ENCODE peak calls at places on chromosomes 3 and 15, in eight cellular contexts. One of them, this sample, is unnamed.

GRCh38 chr3:188154758-188155574 is 1.0 kb downstream of the LPP start:
- DNase-seq in mammary epithelial cell: no peak
- DNase-seq in fibroblast of pulmonary artery: peak; percentile 30
- DNase-seq in thoracic aorta: no peak
- DNase-seq in B cell: no peak
- DNase-seq in CD4-positive, alpha-beta T cell: no peak
- DNase-seq in kidney epithelial cell: no peak
- DNase-seq in nephron progenitor cell: no peak
- DNase-seq in this sample: no peak

GRCh38 chr15:94494732-94495131 is 263.4 kb downstream of the MCTP2 start:
- DNase-seq in B cell: no peak
- DNase-seq in mammary epithelial cell: peak; percentile 47
- DNase-seq in nephron progenitor cell: no peak
- DNase-seq in CD4-positive, alpha-beta T cell: no peak
- DNase-seq in kidney epithelial cell: no peak
- DNase-seq in fibroblast of pulmonary artery: no peak
- DNase-seq in thoracic aorta: no peak
- DNase-seq in this sample: no peak

GRCh38 chr3:188348445-188349244 is 194.7 kb downstream of the LPP start:
- DNase-seq in fibroblast of pulmonary artery: peak; percentile 97
- DNase-seq in CD4-positive, alpha-beta T cell: no peak
- DNase-seq in nephron progenitor cell: no peak
- DNase-seq in thoracic aorta: peak; percentile 53
- DNase-seq in mammary epithelial cell: peak; percentile 95
- DNase-seq in B cell: no peak
- DNase-seq in kidney epithelial cell: peak; percentile 86
- DNase-seq in this sample: no peak

GRCh38 chr3:107392549-107393165 is 15.4 kb downstream of the CCDC54 start:
- DNase-seq in fibroblast of pulmonary artery: peak; percentile 46
- DNase-seq in B cell: no peak
- DNase-seq in mammary epithelial cell: peak; percentile 75
- DNase-seq in CD4-positive, alpha-beta T cell: no peak
- DNase-seq in nephron progenitor cell: no peak
- DNase-seq in kidney epithelial cell: peak; percentile 28
- DNase-seq in thoracic aorta: no peak
- DNase-seq in this sample: no peak

GRCh38 chr3:15875016-15875689 is 77.4 kb upstream of the ANKRD28 start:
- DNase-seq in thoracic aorta: no peak
- DNase-seq in kidney epithelial cell: no peak
- DNase-seq in nephron progenitor cell: no peak
- DNase-seq in CD4-positive, alpha-beta T cell: no peak
- DNase-seq in B cell: no peak
- DNase-seq in fibroblast of pulmonary artery: peak; percentile 30
- DNase-seq in mammary epithelial cell: peak; percentile 43
- DNase-seq in this sample: no peak

GRCh38 chr3:30760040-30760439 is 134.4 kb downstream of the GADL1 start:
- DNase-seq in CD4-positive, alpha-beta T cell: no peak
- DNase-seq in mammary epithelial cell: no peak
- DNase-seq in thoracic aorta: no peak
- DNase-seq in nephron progenitor cell: no peak
- DNase-seq in kidney epithelial cell: no peak
- DNase-seq in fibroblast of pulmonary artery: no peak
- DNase-seq in B cell: no peak
- DNase-seq in this sample: no peak

GRCh38 chr15:34436126-34436955 is 1.3 kb downstream of the GOLGA8A start:
- DNase-seq in kidney epithelial cell: no peak
- DNase-seq in B cell: peak; percentile 13
- DNase-seq in mammary epithelial cell: no peak
- DNase-seq in CD4-positive, alpha-beta T cell: peak; percentile 9
- DNase-seq in fibroblast of pulmonary artery: no peak
- DNase-seq in nephron progenitor cell: peak; percentile 30
- DNase-seq in thoracic aorta: no peak
- DNase-seq in this sample: peak; percentile 12

GRCh38 chr3:194956697-194957396 is 271.2 kb downstream of the FAM43A start:
- DNase-seq in thoracic aorta: no peak
- DNase-seq in nephron progenitor cell: no peak
- DNase-seq in kidney epithelial cell: no peak
- DNase-seq in CD4-positive, alpha-beta T cell: no peak
- DNase-seq in B cell: no peak
- DNase-seq in fibroblast of pulmonary artery: no peak
- DNase-seq in mammary epithelial cell: no peak
- DNase-seq in this sample: no peak

GRCh38 chr15:81074773-81075172 is 59.3 kb upstream of the CFAP161 start:
- DNase-seq in mammary epithelial cell: no peak
- DNase-seq in B cell: no peak
- DNase-seq in kidney epithelial cell: no peak
- DNase-seq in nephron progenitor cell: no peak
- DNase-seq in thoracic aorta: no peak
- DNase-seq in CD4-positive, alpha-beta T cell: no peak
- DNase-seq in fibroblast of pulmonary artery: no peak
- DNase-seq in this sample: no peak

GRCh38 chr3:66499881-66500574 is 794 bp downstream of the LRIG1 start:
- DNase-seq in mammary epithelial cell: peak; percentile 1
- DNase-seq in CD4-positive, alpha-beta T cell: no peak
- DNase-seq in fibroblast of pulmonary artery: peak; percentile 19
- DNase-seq in B cell: peak; percentile 51
- DNase-seq in thoracic aorta: no peak
- DNase-seq in kidney epithelial cell: no peak
- DNase-seq in nephron progenitor cell: peak; percentile 71
- DNase-seq in this sample: no peak

GRCh38 chr15:58118272-58118671 is 19.9 kb upstream of the AQP9 start:
- DNase-seq in kidney epithelial cell: no peak
- DNase-seq in thoracic aorta: no peak
- DNase-seq in nephron progenitor cell: no peak
- DNase-seq in B cell: no peak
- DNase-seq in mammary epithelial cell: no peak
- DNase-seq in fibroblast of pulmonary artery: no peak
- DNase-seq in CD4-positive, alpha-beta T cell: no peak
- DNase-seq in this sample: no peak

GRCh38 chr15:82021992-82022391 is 23.8 kb downstream of the MEX3B start:
- DNase-seq in fibroblast of pulmonary artery: peak; percentile 64
- DNase-seq in B cell: no peak
- DNase-seq in nephron progenitor cell: no peak
- DNase-seq in thoracic aorta: no peak
- DNase-seq in mammary epithelial cell: peak; percentile 80
- DNase-seq in kidney epithelial cell: no peak
- DNase-seq in CD4-positive, alpha-beta T cell: no peak
- DNase-seq in this sample: no peak

GRCh38 chr15:68677996-68678395 is 99.2 kb downstream of the CORO2B start:
- DNase-seq in B cell: no peak
- DNase-seq in CD4-positive, alpha-beta T cell: no peak
- DNase-seq in nephron progenitor cell: no peak
- DNase-seq in fibroblast of pulmonary artery: no peak
- DNase-seq in kidney epithelial cell: no peak
- DNase-seq in mammary epithelial cell: no peak
- DNase-seq in thoracic aorta: no peak
- DNase-seq in this sample: no peak

GRCh38 chr15:39623550-39623931 is 42.7 kb downstream of the THBS1 start:
- DNase-seq in nephron progenitor cell: no peak
- DNase-seq in CD4-positive, alpha-beta T cell: no peak
- DNase-seq in thoracic aorta: no peak
- DNase-seq in kidney epithelial cell: no peak
- DNase-seq in fibroblast of pulmonary artery: no peak
- DNase-seq in B cell: peak; percentile 11
- DNase-seq in mammary epithelial cell: no peak
- DNase-seq in this sample: peak; percentile 91

GRCh38 chr15:37059051-37059450 is 41.3 kb downstream of the MEIS2 start:
- DNase-seq in fibroblast of pulmonary artery: peak; percentile 91
- DNase-seq in CD4-positive, alpha-beta T cell: no peak
- DNase-seq in kidney epithelial cell: no peak
- DNase-seq in thoracic aorta: no peak
- DNase-seq in B cell: no peak
- DNase-seq in mammary epithelial cell: peak; percentile 82
- DNase-seq in nephron progenitor cell: no peak
- DNase-seq in this sample: no peak

GRCh38 chr3:77562089-77562488 is 522.2 kb downstream of the ROBO2 start:
- DNase-seq in kidney epithelial cell: no peak
- DNase-seq in nephron progenitor cell: no peak
- DNase-seq in thoracic aorta: no peak
- DNase-seq in fibroblast of pulmonary artery: no peak
- DNase-seq in B cell: no peak
- DNase-seq in mammary epithelial cell: no peak
- DNase-seq in CD4-positive, alpha-beta T cell: no peak
- DNase-seq in this sample: no peak

GRCh38 chr3:69740103-69741021 is 1.1 kb downstream of the MITF start:
- DNase-seq in CD4-positive, alpha-beta T cell: no peak
- DNase-seq in kidney epithelial cell: no peak
- DNase-seq in fibroblast of pulmonary artery: no peak
- DNase-seq in mammary epithelial cell: peak; percentile 56
- DNase-seq in nephron progenitor cell: peak; percentile 50
- DNase-seq in thoracic aorta: no peak
- DNase-seq in B cell: no peak
- DNase-seq in this sample: peak; percentile 79

DNA sequence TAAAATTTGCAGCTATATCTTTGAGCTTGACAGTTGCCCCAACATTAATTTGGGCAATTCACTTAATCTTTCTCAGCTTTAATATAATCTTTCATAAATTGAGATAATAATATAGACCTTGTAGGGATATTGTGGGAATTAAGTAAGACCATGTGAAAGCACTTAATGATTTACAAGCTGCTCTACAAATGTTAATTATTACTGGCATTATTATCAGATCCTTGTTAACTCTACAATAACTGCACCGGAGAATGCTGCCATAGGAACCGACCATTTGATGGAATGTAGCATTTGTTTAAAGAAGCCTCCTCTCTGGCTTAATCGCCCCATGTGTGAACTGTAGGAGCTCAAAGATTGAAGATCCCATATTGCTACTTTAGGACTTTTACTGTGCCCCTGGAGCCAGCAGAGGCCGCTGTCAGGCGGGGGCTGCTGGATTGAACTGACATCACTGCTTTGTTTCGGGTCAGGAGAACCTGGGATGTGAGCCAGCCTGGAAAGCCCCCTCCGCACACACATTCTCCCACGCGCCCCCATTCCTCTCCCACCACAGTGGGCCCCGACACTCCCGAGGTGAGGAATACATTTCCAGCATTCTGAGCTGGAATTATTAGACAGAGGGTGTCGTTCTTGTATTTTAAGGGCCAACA is 154.2 kb upstream of the TNIK start:
- DNase-seq in kidney epithelial cell: no peak
- DNase-seq in B cell: peak; percentile 2
- DNase-seq in CD4-positive, alpha-beta T cell: no peak
- DNase-seq in thoracic aorta: no peak
- DNase-seq in mammary epithelial cell: peak; percentile 24
- DNase-seq in nephron progenitor cell: peak; percentile 59
- DNase-seq in fibroblast of pulmonary artery: peak; percentile 58
- DNase-seq in this sample: peak; percentile 22
- TF ChIP-seq CTCF in kidney epithelial cell: peak; percentile 76
- TF ChIP-seq CTCF in B cell: no peak
- TF ChIP-seq CTCF in CD4-positive, alpha-beta T cell: no peak
- TF ChIP-seq CTCF in thoracic aorta: peak; percentile 24
- TF ChIP-seq CTCF in mammary epithelial cell: peak; percentile 54
- TF ChIP-seq CTCF in nephron progenitor cell: peak; percentile 66
- TF ChIP-seq CTCF in fibroblast of pulmonary artery: peak; percentile 80
- TF ChIP-seq CTCF in this sample: peak; percentile 59

DNA sequence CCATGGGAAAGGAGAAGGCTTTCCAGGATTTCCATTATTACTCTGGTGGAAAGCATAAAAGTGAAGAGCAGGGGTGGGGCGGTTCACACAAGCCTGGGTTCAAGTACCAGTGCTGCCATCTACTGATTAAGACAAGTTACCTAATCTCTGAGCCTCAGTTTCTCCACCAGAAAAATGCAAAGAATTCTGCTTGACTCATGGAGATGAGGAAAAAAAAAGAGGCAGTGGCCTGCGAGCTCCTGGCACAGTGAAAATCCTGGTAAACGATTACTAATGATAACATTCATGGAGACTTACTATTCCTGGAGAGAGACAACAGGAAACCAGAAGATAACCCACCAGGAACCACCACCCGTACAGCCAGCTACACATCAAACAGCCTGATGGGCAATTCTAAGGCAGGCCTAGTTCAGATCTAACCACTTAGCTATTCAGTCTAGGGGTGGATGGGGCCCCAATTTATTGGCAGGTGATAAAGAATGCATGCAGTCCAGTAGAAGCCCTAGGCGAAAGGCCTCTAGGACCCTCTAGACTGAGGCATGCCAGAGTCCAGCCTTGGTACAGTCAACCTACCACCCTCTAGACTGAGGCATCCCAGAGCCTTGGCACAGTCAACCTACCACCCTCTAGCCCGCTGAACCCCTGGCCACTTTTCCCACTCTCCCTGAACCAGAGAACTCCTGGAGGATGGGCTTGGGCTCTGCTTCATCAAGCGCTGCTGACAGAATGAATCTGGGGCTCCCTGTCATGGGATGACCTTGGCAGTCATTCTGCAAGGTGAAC is 2.5 kb downstream of the AMOTL2 start:
- DNase-seq in CD4-positive, alpha-beta T cell: no peak
- DNase-seq in fibroblast of pulmonary artery: no peak
- DNase-seq in B cell: no peak
- DNase-seq in nephron progenitor cell: no peak
- DNase-seq in kidney epithelial cell: no peak
- DNase-seq in thoracic aorta: no peak
- DNase-seq in mammary epithelial cell: no peak
- DNase-seq in this sample: no peak
- TF ChIP-seq CTCF in CD4-positive, alpha-beta T cell: no peak
- TF ChIP-seq CTCF in fibroblast of pulmonary artery: no peak
- TF ChIP-seq CTCF in B cell: no peak
- TF ChIP-seq CTCF in nephron progenitor cell: no peak
- TF ChIP-seq CTCF in kidney epithelial cell: peak; percentile 11
- TF ChIP-seq CTCF in thoracic aorta: no peak
- TF ChIP-seq CTCF in mammary epithelial cell: peak; percentile 20
- TF ChIP-seq CTCF in this sample: no peak

GRCh38 chr3:125587039-125587664 is 8.1 kb downstream of the OSBPL11 start:
- DNase-seq in kidney epithelial cell: no peak
- DNase-seq in nephron progenitor cell: no peak
- DNase-seq in mammary epithelial cell: no peak
- DNase-seq in B cell: no peak
- DNase-seq in thoracic aorta: no peak
- DNase-seq in CD4-positive, alpha-beta T cell: no peak
- DNase-seq in fibroblast of pulmonary artery: peak; percentile 50
- DNase-seq in this sample: no peak

GRCh38 chr3:125585595-125586223 is 9.6 kb downstream of the OSBPL11 start:
- DNase-seq in mammary epithelial cell: peak; percentile 37
- DNase-seq in thoracic aorta: no peak
- DNase-seq in CD4-positive, alpha-beta T cell: peak; percentile 5
- DNase-seq in fibroblast of pulmonary artery: peak; percentile 89
- DNase-seq in B cell: peak; percentile 57
- DNase-seq in kidney epithelial cell: no peak
- DNase-seq in nephron progenitor cell: peak; percentile 66
- DNase-seq in this sample: peak; percentile 42

GRCh38 chr3:125582707-125583106 is 12.6 kb downstream of the OSBPL11 start:
- DNase-seq in kidney epithelial cell: no peak
- DNase-seq in thoracic aorta: no peak
- DNase-seq in mammary epithelial cell: no peak
- DNase-seq in B cell: no peak
- DNase-seq in CD4-positive, alpha-beta T cell: no peak
- DNase-seq in fibroblast of pulmonary artery: peak; percentile 33
- DNase-seq in nephron progenitor cell: no peak
- DNase-seq in this sample: no peak
- TF ChIP-seq CTCF in kidney epithelial cell: peak; percentile 21
- TF ChIP-seq CTCF in thoracic aorta: no peak
- TF ChIP-seq CTCF in mammary epithelial cell: peak; percentile 28
- TF ChIP-seq CTCF in B cell: no peak
- TF ChIP-seq CTCF in CD4-positive, alpha-beta T cell: no peak
- TF ChIP-seq CTCF in fibroblast of pulmonary artery: peak; percentile 4
- TF ChIP-seq CTCF in nephron progenitor cell: no peak
- TF ChIP-seq CTCF in this sample: peak; percentile 12

DNA sequence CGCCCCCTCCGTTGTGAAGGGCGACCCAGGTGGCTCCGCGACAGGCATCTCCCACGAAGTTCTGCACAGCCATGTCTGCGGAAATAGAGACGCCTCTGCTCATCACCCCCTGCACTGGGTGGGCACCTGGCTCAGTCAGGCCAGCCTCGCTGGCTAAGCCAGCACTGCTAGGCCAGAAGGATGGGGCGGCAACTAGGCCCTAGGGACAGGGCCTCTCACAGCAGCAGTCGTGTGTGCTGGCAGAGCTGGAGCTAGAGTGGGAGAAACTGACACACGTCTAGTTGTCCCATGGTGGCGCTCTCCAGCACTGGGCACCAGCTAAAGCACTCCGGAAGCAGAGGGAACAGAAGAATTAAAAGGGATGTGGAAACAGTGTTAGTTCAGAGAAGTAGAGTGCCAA is 12.5 kb upstream of the ZXDC start:
- DNase-seq in kidney epithelial cell: no peak
- DNase-seq in fibroblast of pulmonary artery: no peak
- DNase-seq in mammary epithelial cell: no peak
- DNase-seq in nephron progenitor cell: no peak
- DNase-seq in CD4-positive, alpha-beta T cell: no peak
- DNase-seq in thoracic aorta: no peak
- DNase-seq in B cell: no peak
- DNase-seq in this sample: no peak
- TF ChIP-seq CTCF in kidney epithelial cell: no peak
- TF ChIP-seq CTCF in fibroblast of pulmonary artery: no peak
- TF ChIP-seq CTCF in mammary epithelial cell: no peak
- TF ChIP-seq CTCF in nephron progenitor cell: no peak
- TF ChIP-seq CTCF in CD4-positive, alpha-beta T cell: no peak
- TF ChIP-seq CTCF in thoracic aorta: no peak
- TF ChIP-seq CTCF in B cell: no peak
- TF ChIP-seq CTCF in this sample: no peak

This sample was measured in MM.1S.